ENCODE peak calls at places on chromosome 1, in four cellular contexts. One of them, this sample, is unnamed.
A peak's percentile ranks its signal among the peaks of the same experiment; 100 is the strongest.

GRCh38 chr1:30887485-30888315 is 20.9 kb downstream of the SDC3 start:
- DNase-seq in uterus: no peak
- DNase-seq in left ventricle myocardium inferior: no peak
- DNase-seq in iPS DF 6.9: no peak
- DNase-seq in this sample: no peak

GRCh38 chr1:218616681-218617080 is 271.5 kb downstream of the TGFB2 start:
- DNase-seq in iPS DF 6.9: no peak
- DNase-seq in left ventricle myocardium inferior: no peak
- DNase-seq in uterus: no peak
- DNase-seq in this sample: no peak

GRCh38 chr1:42730988-42731387 is 9.0 kb downstream of the CLDN19 start:
- DNase-seq in left ventricle myocardium inferior: no peak
- DNase-seq in uterus: no peak
- DNase-seq in iPS DF 6.9: no peak
- DNase-seq in this sample: no peak

GRCh38 chr1:232186936-232187335 is 443.0 kb downstream of the SIPA1L2 start:
- DNase-seq in iPS DF 6.9: no peak
- DNase-seq in left ventricle myocardium inferior: no peak
- DNase-seq in uterus: no peak
- DNase-seq in this sample: no peak

GRCh38 chr1:201999625-202000238 is 10.7 kb upstream of the ELF3 start:
- DNase-seq in uterus: no peak
- DNase-seq in left ventricle myocardium inferior: no peak
- DNase-seq in iPS DF 6.9: no peak
- DNase-seq in this sample: no peak

GRCh38 chr1:230220478-230220877 is 153.4 kb downstream of the GALNT2 start:
- DNase-seq in iPS DF 6.9: no peak
- DNase-seq in left ventricle myocardium inferior: no peak
- DNase-seq in uterus: no peak
- DNase-seq in this sample: no peak

GRCh38 chr1:36160949-36161485 is 5.1 kb downstream of the MAP7D1 start:
- DNase-seq in left ventricle myocardium inferior: peak; percentile 66
- DNase-seq in uterus: peak; percentile 51
- DNase-seq in iPS DF 6.9: no peak
- DNase-seq in this sample: peak; percentile 63

GRCh38 chr1:200176798-200177197 is 149.3 kb downstream of the NR5A2 start:
- DNase-seq in uterus: no peak
- DNase-seq in left ventricle myocardium inferior: no peak
- DNase-seq in iPS DF 6.9: no peak
- DNase-seq in this sample: no peak

GRCh38 chr1:179976970-179977651 is 22.5 kb downstream of the CEP350 start:
- DNase-seq in left ventricle myocardium inferior: no peak
- DNase-seq in uterus: no peak
- DNase-seq in iPS DF 6.9: no peak
- DNase-seq in this sample: no peak

GRCh38 chr1:2212542-2213491 is 15.3 kb upstream of the SKI start:
- DNase-seq in uterus: peak; percentile 96
- DNase-seq in left ventricle myocardium inferior: peak; percentile 92
- DNase-seq in iPS DF 6.9: no peak
- DNase-seq in this sample: peak; percentile 95

GRCh38 chr1:228376651-228377631 is 29.7 kb downstream of the TRIM11 start:
- DNase-seq in left ventricle myocardium inferior: peak; percentile 12
- DNase-seq in iPS DF 6.9: no peak
- DNase-seq in uterus: no peak
- DNase-seq in this sample: no peak

DNA sequence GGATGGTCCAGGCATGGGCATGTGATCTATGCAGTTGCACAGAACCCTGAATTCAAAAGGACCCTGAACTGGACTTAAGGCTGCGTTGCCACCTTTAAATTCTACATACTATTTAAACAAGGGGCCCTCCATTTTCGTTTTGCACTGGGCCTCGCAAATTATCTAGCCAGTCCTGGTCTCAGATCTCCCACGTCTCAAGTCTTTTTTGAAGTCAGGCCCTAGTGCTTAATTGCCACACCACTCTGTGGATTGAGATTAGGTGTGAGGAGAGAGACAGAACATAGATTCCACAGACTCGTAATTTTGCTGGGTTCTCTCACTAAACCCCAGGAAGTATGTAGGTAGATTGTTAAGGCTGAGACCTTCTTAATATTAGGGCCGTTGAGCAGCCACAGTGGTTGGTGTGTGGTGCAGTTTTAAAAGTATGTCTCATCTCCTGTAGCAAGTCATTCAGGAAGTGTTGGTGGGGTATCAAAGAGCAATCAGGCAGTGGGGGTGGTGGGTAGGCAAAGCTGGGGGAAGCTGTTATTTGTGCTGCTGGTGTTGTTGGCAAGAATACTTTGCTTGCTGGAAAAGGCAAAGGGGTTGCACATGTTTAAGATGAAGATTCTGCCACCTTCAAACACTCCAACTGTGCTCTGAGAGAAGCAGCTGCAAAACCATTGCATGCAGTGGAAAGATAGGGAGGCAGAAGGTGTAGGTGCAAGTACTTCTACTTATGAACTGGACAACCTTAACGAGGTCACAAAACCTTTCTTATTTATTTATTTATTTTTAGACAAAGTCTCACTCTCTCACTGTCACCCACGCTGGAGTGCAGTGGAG is 11.2 kb downstream of the CD84 start:
- DNase-seq in iPS DF 6.9: no peak
- DNase-seq in uterus: no peak
- DNase-seq in left ventricle myocardium inferior: no peak
- DNase-seq in this sample: no peak
- H3K4me1 ChIP-seq in iPS DF 6.9: no peaks in the 10 kb centered on the region
- H3K4me1 ChIP-seq in uterus: no peaks in the 10 kb centered on the region
- H3K4me1 ChIP-seq in left ventricle myocardium inferior: no peaks in the 10 kb centered on the region
- H3K4me1 ChIP-seq in this sample: no peaks in the 10 kb centered on the region

GRCh38 chr1:233610628-233611027 is 3.3 kb upstream of the KCNK1 start:
- DNase-seq in iPS DF 6.9: no peak
- DNase-seq in left ventricle myocardium inferior: no peak
- DNase-seq in uterus: no peak
- DNase-seq in this sample: no peak

GRCh38 chr1:233614173-233614742 is 352 bp downstream of the KCNK1 start:
- DNase-seq in uterus: no peak
- DNase-seq in iPS DF 6.9: no peak
- DNase-seq in left ventricle myocardium inferior: peak; percentile 19
- DNase-seq in this sample: no peak

GRCh38 chr1:233615571-233615970 is 1.7 kb downstream of the KCNK1 start:
- DNase-seq in uterus: no peak
- DNase-seq in left ventricle myocardium inferior: no peak
- DNase-seq in iPS DF 6.9: no peak
- DNase-seq in this sample: no peak

GRCh38 chr1:233614743-233615521 is 1.0 kb downstream of the KCNK1 start:
- DNase-seq in iPS DF 6.9: no peak
- DNase-seq in uterus: peak; percentile 25
- DNase-seq in left ventricle myocardium inferior: no peak
- DNase-seq in this sample: no peak

DNA sequence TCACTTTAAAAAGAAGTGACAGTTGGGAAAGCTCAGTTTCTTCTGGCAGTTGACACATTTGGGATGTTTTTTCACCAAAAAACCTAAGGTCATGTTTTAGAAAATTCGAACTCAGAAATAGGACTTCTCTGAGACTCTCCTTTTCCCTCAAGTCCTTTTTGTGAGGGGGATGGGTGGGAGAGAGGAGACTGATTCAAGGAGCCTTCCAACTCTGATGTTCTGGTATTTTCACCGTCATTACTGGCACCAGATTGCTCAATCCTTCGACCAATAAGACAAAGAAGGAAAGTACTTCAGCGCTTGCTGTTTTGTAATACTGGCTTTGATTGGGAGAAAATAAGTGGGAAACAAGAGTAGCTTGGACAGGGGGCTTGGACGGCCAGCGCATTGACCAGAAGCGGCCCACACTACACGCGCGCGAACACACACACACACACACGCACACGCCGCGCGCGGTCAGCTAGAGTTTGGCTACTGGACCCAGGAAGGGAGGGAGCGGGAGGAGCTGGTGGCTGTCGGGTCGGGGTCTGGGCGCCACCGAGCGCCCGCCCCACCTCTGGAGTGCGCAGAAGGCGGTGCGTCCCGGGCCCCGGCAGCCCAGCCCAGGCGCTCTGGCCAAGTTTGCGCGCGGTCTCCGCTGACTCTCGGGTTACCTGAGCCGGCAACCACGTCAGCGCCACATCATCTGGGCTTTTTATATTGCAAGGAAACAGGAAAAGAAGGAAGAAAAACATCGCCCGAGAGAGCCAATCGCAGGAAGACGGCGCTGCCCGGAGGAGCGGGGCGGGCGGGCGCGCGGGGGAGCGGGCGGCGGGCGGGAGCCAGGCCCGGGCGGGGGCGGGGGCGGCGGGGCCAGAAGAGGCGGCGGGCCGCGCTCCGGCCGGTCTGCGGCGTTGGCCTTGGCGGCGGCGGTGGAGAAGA is at the start of gene KCNK1:
- DNase-seq in uterus: peak; percentile 79
- DNase-seq in left ventricle myocardium inferior: peak; percentile 51
- DNase-seq in iPS DF 6.9: no peak
- DNase-seq in this sample: peak; percentile 81
- H3K27me3 ChIP-seq in uterus: no peaks in the 10 kb centered on the region
- H3K27me3 ChIP-seq in left ventricle myocardium inferior: peaks cover 52% of the 10 kb centered on the region
- H3K27me3 ChIP-seq in iPS DF 6.9: no peaks in the 10 kb centered on the region
- H3K27me3 ChIP-seq in this sample: no peaks in the 10 kb centered on the region

GRCh38 chr1:12229835-12230548 is at the start of gene VPS13D:
- DNase-seq in left ventricle myocardium inferior: peak; percentile 86
- DNase-seq in uterus: peak; percentile 80
- DNase-seq in iPS DF 6.9: peak; percentile 45
- DNase-seq in this sample: peak; percentile 83

GRCh38 chr1:12231276-12231595 is 1.4 kb downstream of the VPS13D start:
- DNase-seq in left ventricle myocardium inferior: no peak
- DNase-seq in uterus: no peak
- DNase-seq in iPS DF 6.9: no peak
- DNase-seq in this sample: no peak

GRCh38 chr1:12232221-12232620 is 2.4 kb downstream of the VPS13D start:
- DNase-seq in left ventricle myocardium inferior: peak; percentile 34
- DNase-seq in uterus: no peak
- DNase-seq in iPS DF 6.9: no peak
- DNase-seq in this sample: no peak

GRCh38 chr1:12229386-12229834 is 420 bp upstream of the VPS13D start:
- DNase-seq in uterus: no peak
- DNase-seq in left ventricle myocardium inferior: no peak
- DNase-seq in iPS DF 6.9: no peak
- DNase-seq in this sample: no peak

GRCh38 chr1:12230549-12231275 is 882 bp downstream of the VPS13D start:
- DNase-seq in uterus: peak; percentile 23
- DNase-seq in left ventricle myocardium inferior: peak; percentile 60
- DNase-seq in iPS DF 6.9: no peak
- DNase-seq in this sample: peak; percentile 34
- H3K4me1 ChIP-seq in uterus: no peaks in the 10 kb centered on the region
- H3K4me1 ChIP-seq in left ventricle myocardium inferior: peaks cover 44% of the 10 kb centered on the region
- H3K4me1 ChIP-seq in iPS DF 6.9: no peaks in the 10 kb centered on the region
- H3K4me1 ChIP-seq in this sample: peaks cover 25% of the 10 kb centered on the region

GRCh38 chr1:22247527-22248218 is 104.8 kb upstream of the WNT4 start:
- DNase-seq in left ventricle myocardium inferior: no peak
- DNase-seq in iPS DF 6.9: no peak
- DNase-seq in uterus: no peak
- DNase-seq in this sample: no peak

GRCh38 chr1:22252248-22252647 is 109.4 kb upstream of the WNT4 start:
- DNase-seq in iPS DF 6.9: no peak
- DNase-seq in left ventricle myocardium inferior: no peak
- DNase-seq in uterus: no peak
- DNase-seq in this sample: no peak

GRCh38 chr1:22248746-22249145 is 105.8 kb upstream of the WNT4 start:
- DNase-seq in iPS DF 6.9: no peak
- DNase-seq in left ventricle myocardium inferior: no peak
- DNase-seq in uterus: no peak
- DNase-seq in this sample: no peak

GRCh38 chr1:22250724-22251123 is 107.8 kb upstream of the WNT4 start:
- DNase-seq in uterus: no peak
- DNase-seq in left ventricle myocardium inferior: no peak
- DNase-seq in iPS DF 6.9: no peak
- DNase-seq in this sample: no peak

DNA sequence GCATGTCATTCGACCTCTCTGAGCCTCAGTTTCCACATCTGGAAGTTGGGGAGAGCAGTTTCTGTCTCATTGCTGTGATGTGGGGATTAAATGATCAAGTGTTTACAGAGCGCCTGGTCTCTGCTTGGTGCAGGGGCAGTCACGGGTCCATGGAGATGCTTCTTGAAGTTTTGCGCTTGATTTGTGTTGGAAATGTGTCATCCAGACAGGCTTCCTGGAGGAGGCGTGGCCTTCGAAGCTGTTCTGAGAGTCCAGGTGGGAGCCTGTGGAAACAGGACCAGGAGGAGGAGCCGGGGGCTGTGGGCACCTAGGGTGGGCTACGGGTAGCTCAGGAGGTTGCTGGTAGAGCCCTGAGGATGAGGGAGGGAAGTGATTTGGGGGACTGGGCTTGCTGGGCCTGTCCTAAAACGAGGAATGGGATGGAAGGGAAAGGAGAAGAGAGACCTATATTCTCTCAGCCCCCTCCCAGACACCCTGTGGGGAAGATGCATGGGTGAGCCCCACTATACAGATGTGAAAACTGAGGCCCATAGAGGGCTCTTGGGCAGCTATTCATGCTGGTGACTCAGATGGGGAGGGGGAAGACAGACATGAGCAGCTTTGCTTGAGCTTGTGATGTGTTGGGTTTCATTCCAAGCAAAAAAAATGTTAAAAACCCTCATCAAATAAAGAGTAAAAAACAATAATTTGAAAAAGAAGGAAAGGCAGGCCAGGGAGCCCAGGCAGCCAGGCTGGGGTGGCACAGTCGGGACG is 107.2 kb upstream of the WNT4 start:
- DNase-seq in left ventricle myocardium inferior: no peak
- DNase-seq in uterus: no peak
- DNase-seq in iPS DF 6.9: no peak
- DNase-seq in this sample: no peak
- H3K27me3 ChIP-seq in left ventricle myocardium inferior: peaks cover 94% of the 10 kb centered on the region
- H3K27me3 ChIP-seq in uterus: no peaks in the 10 kb centered on the region
- H3K27me3 ChIP-seq in iPS DF 6.9: peaks cover 1% of the 10 kb centered on the region
- H3K27me3 ChIP-seq in this sample: no peaks in the 10 kb centered on the region

GRCh38 chr1:55034476-55035133 is 4.7 kb upstream of the PCSK9 start:
- DNase-seq in left ventricle myocardium inferior: no peak
- DNase-seq in iPS DF 6.9: no peak
- DNase-seq in uterus: no peak
- DNase-seq in this sample: peak; percentile 7

GRCh38 chr1:55038552-55038838 is 853 bp upstream of the PCSK9 start:
- DNase-seq in uterus: no peak
- DNase-seq in iPS DF 6.9: no peak
- DNase-seq in left ventricle myocardium inferior: no peak
- DNase-seq in this sample: no peak

GRCh38 chr1:55035904-55036303 is 3.4 kb upstream of the PCSK9 start:
- DNase-seq in uterus: no peak
- DNase-seq in iPS DF 6.9: no peak
- DNase-seq in left ventricle myocardium inferior: no peak
- DNase-seq in this sample: no peak

GRCh38 chr1:55037733-55038551 is 1.4 kb upstream of the PCSK9 start:
- DNase-seq in iPS DF 6.9: no peak
- DNase-seq in left ventricle myocardium inferior: no peak
- DNase-seq in uterus: no peak
- DNase-seq in this sample: no peak

GRCh38 chr1:55033215-55033614 is 6.1 kb upstream of the PCSK9 start:
- DNase-seq in left ventricle myocardium inferior: no peak
- DNase-seq in uterus: no peak
- DNase-seq in iPS DF 6.9: no peak
- DNase-seq in this sample: no peak
- H3K4me1 ChIP-seq in left ventricle myocardium inferior: peaks cover 3% of the 10 kb centered on the region
- H3K4me1 ChIP-seq in uterus: no peaks in the 10 kb centered on the region
- H3K4me1 ChIP-seq in iPS DF 6.9: no peaks in the 10 kb centered on the region
- H3K4me1 ChIP-seq in this sample: no peaks in the 10 kb centered on the region

This sample was measured in tibial artery.